ENCODE peak calls at places on chromosomes 7 and 10, in nine cellular contexts. C, M, A, G, X, Q, R, I and K are unnamed samples.

GRCh38 chr7:108267615-108268014 is 137.5 kb upstream of the LAMB4 start:
- DNase-seq in X (no peak), M (no peak), C (no peak), I (no peak), Q (no peak), G (no peak), R (no peak), A (no peak), K (no peak)

GRCh38 chr10:13592306-13592705 is 5.5 kb downstream of the PRPF18 start:
- DNase-seq in I (no peak), X (no peak), M (no peak), G (no peak), A (no peak), Q (no peak), R (no peak), C (no peak), K (no peak)

GRCh38 chr10:75472685-75473084 is 41.3 kb downstream of the LRMDA start:
- DNase-seq in R (no peak), Q (no peak), C (no peak), A (no peak), M (no peak), X (no peak), I (no peak), G (peak), K (no peak)

GRCh38 chr10:58818889-58819288 is 306.2 kb downstream of the BICC1 start:
- DNase-seq in G (peak), C (no peak), Q (peak), M (no peak), A (no peak), I (no peak), R (no peak), X (no peak), K (no peak)

GRCh38 chr7:90933041-90933440 is 331.2 kb upstream of the FZD1 start:
- DNase-seq in X (no peak), R (no peak), I (no peak), A (no peak), C (no peak), M (no peak), G (no peak), Q (no peak), K (no peak)

GRCh38 chr7:80335473-80336232 is 176.2 kb downstream of the GNAT3 start:
- DNase-seq in I (peak), R (no peak), G (peak), X (no peak), C (no peak), Q (no peak), A (no peak), M (no peak), K (no peak)

GRCh38 chr7:155815332-155816191 is 3.3 kb upstream of the SHH start:
- DNase-seq in C (no peak), M (peak), A (peak), X (peak), G (peak), I (peak), R (peak), Q (no peak), K (peak)

GRCh38 chr10:21926949-21927348 is 76.6 kb downstream of the DNAJC1 start:
- DNase-seq in R (peak), X (no peak), A (no peak), M (peak), G (peak), C (no peak), I (peak), Q (peak), K (no peak)

GRCh38 chr10:33381391-33381790 is 46.9 kb upstream of the NRP1 start:
- DNase-seq in Q (no peak), A (no peak), M (no peak), I (no peak), G (no peak), C (no peak), R (no peak), X (no peak), K (no peak)

GRCh38 chr7:47317537-47317936 is 264.4 kb downstream of the TNS3 start:
- DNase-seq in G (no peak), C (no peak), R (no peak), I (no peak), A (no peak), Q (no peak), X (no peak), M (no peak), K (no peak)

GRCh38 chr10:35172574-35172973 is 45.9 kb downstream of the CREM start:
- DNase-seq in G (peak), R (no peak), Q (no peak), X (no peak), I (no peak), C (no peak), A (no peak), M (no peak), K (no peak)

GRCh38 chr10:88991161-88991899 is 732 bp downstream of the FAS start:
- DNase-seq in Q (no peak), A (peak), I (peak), M (peak), X (peak), C (no peak), R (peak), G (peak), K (peak)

GRCh38 chr7:22154130-22154529 is 202.8 kb downstream of the RAPGEF5 start:
- DNase-seq in X (peak), M (no peak), G (peak), A (no peak), R (no peak), I (no peak), Q (no peak), C (no peak), K (no peak)

GRCh38 chr10:132595850-132596249 is 58.3 kb downstream of the INPP5A start:
- DNase-seq in A (no peak), M (no peak), Q (no peak), X (no peak), G (no peak), C (no peak), I (no peak), R (no peak), K (no peak)

GRCh38 chr7:151384776-151385625 is 24.8 kb downstream of the WDR86 start:
- DNase-seq in C (no peak), Q (no peak), A (peak), G (no peak), R (no peak), X (no peak), I (no peak), M (no peak), K (no peak)

GRCh38 chr10:101389986-101390531 is 36.1 kb downstream of the BTRC start:
- DNase-seq in G (no peak), X (no peak), A (no peak), I (no peak), M (no peak), C (no peak), Q (no peak), R (no peak), K (no peak)

GRCh38 chr7:125605241-125605640 is 675.6 kb upstream of the POT1 start:
- DNase-seq in G (no peak), C (no peak), R (no peak), M (no peak), X (no peak), A (no peak), Q (no peak), I (no peak), K (no peak)

GRCh38 chr7:18459846-18460245 is 35.7 kb upstream of the HDAC9 start:
- DNase-seq in G (no peak), M (no peak), C (no peak), Q (no peak), R (no peak), X (no peak), I (no peak), A (no peak), K (no peak)

GRCh38 chr7:18458830-18459229 is 36.7 kb upstream of the HDAC9 start:
- DNase-seq in R (peak), X (no peak), C (no peak), A (no peak), G (no peak), I (no peak), Q (no peak), M (no peak), K (no peak)

GRCh38 chr7:18459439-18459838 is 36.1 kb upstream of the HDAC9 start:
- DNase-seq in Q (no peak), A (no peak), I (no peak), M (no peak), C (no peak), R (no peak), X (no peak), G (no peak), K (no peak)

GRCh38 chr7:18464830-18465229 is 30.7 kb upstream of the HDAC9 start:
- DNase-seq in X (no peak), I (no peak), A (no peak), C (no peak), Q (no peak), G (no peak), R (no peak), M (no peak), K (no peak)

DNA sequence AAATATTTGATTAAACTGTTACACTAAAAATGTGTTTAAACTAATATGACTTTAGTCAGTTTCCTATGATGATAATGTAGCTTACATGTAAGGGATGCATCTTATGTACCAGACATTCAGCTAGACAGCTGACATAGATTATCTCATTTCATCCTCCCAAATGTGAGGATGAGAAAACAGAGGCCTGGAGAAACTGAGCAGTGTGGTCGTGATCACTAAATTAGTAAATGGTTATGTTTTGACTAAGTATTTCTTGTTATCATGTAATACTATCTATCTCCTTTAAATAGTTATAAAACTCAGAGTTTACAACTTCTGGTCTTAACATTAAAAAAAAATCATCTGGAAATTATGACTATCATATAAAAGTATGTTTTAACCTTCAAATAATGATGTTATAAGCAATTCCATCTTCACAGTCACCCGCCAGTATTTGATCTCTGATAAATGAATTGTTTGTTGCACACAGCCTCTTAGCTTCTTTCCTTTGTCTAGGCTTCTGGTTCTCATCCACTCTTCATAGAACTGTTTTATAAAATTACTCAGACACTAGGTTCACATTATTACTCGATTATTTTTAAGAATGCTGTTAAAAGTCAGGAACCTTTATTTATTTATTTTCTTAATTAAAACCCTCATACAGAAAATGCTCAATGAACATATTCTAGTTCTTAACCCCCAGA is 33.6 kb upstream of the HDAC9 start:
- DNase-seq in A (no peak), X (no peak), C (no peak), G (no peak), Q (no peak), I (no peak), R (no peak), M (no peak), K (no peak)
- H3K27ac ChIP-seq in A (no peak), X (peak), C (no peak), G (no peak), Q (no peak), I (no peak), R (no peak), M (no peak), K (no peak)

GRCh38 chr7:4191046-4191445 is 491.0 kb upstream of the FOXK1 start:
- DNase-seq in R (no peak), I (no peak), G (no peak), M (no peak), X (no peak), Q (no peak), C (no peak), A (no peak), K (no peak)
- H3K4me3 ChIP-seq in R (no peak), I (no peak), G (no peak), M (no peak), X (no peak), Q (no peak), C (no peak), A (no peak), K (no peak)

DNA sequence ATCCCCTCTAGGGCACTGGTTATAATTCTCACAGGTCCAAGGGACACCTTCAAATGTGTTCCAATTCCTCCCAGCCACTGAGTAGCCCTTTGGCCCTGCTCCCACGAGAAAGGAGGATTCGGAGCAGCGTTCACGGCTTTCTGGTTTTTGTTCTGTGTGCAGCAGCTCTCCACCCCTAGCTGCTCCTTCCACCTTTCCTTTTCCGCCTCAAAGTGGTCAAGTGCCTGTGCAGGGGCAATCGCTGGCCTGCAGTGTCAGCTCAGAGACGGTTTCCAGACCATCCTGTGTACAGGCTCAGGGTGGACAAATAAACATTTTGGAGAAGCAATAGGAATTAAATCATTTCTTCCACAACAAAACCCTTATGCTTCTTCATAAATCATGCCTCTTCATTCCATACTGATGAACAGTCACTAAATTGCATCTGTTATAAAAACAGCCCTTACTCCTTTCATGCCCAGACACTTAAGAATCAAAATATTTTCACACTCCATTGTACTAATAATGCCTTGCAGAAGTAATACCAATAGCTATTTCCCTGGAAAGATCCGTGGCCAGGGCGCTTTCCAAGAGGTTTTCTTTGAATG is 1.1 kb downstream of the KIAA1549 start:
- DNase-seq in G (peak), C (no peak), I (no peak), R (no peak), M (no peak), Q (no peak), A (no peak), X (peak), K (no peak)
- H3K27ac ChIP-seq in G (no peak), C (peak), I (peak), R (no peak), M (peak), Q (no peak), A (no peak), X (peak), K (no peak)

DNA sequence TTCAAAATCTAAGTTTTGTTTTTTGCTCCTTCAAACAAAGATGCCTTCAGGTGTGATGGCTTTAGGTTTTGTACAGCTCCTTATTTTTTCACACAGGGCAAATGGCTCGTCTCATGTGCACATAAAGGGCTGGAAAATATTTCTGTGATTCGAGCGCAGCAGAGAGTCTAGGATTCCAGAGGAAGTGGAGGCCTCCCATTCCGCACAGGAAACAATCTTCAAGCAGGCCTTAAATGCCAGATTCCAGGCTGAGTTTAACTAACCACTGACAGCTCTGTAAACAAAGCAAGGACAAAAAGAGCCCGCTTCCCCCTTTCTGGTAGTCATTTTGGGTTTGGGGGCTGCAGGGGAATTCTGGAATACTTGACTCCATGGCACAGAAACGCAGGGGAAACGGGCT is 87.1 kb downstream of the CALD1 start:
- DNase-seq in M (no peak), G (peak), C (no peak), I (no peak), A (no peak), Q (no peak), X (no peak), R (no peak), K (no peak)
- H3K4me3 ChIP-seq in M (no peak), G (peak), C (no peak), I (no peak), A (no peak), Q (no peak), X (no peak), R (no peak), K (no peak)

DNA sequence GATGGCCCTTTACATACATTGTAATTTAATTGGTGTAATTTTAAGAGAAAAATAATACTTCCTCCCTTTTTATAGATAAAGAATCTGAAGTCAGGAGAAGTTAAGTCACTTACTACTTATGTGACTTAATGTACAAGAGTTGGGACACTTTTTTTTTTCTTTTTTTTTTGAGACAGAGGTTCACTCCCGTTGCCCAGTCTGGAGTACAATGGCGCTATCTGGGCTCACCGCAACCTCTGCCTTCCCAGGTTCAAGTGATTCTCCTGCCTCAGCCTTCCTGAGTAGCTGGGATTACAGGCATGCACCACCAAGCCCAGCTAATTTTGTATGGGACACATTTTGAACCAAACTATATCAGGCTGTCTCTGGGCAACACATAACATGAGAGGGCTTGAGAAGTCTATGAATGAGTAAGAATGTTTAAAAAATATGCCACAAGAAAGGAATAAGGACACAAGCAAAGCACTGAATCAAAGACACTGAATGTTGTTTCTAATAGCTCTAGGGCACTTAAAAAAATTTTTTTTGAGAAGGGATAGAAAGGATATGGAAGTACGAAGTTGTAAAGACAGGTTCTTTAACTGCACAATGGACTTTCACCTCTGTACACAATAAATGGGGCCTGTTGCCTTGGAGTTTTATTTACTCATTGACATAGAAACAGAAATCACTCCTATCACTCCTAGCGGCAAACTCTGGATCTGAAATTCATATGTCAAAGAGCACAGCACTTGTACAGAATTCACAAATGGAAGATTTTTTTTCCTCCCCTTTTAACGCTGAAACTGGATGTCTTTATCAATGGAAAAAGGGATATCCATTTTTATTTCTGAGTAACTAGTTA is 18.5 kb downstream of the NT5C3A start:
- DNase-seq in I (peak), A (no peak), Q (no peak), G (no peak), R (peak), C (no peak), X (no peak), M (peak), K (no peak)
- H3K27ac ChIP-seq in I (peak), A (no peak), Q (no peak), G (no peak), R (no peak), C (peak), X (no peak), M (peak), K (no peak)

GRCh38 chr7:137916564-137916963 is 69.8 kb upstream of the DGKI start:
- DNase-seq in I (no peak), M (no peak), X (no peak), C (no peak), R (no peak), A (no peak), G (no peak), Q (no peak), K (no peak)
- H3K4me3 ChIP-seq in I (no peak), M (no peak), X (no peak), C (no peak), R (no peak), A (no peak), G (no peak), Q (no peak), K (no peak)